ENCODE peak calls at places on chromosome 10, in nine cellular contexts. M is substantia nigra; L is COR-L47; H is KBM-7; C is RCC 7860; O is astrocyte of the spinal cord; R is CD4-positive, alpha-beta memory T cell; U is GM12864; N is foreskin keratinocyte. D is an unnamed sample.

GRCh38 chr10:132538031-132538789 is 623 bp downstream of the INPP5A start:
- DNase-seq in R (no peak), U (no peak), O (no peak), L (no peak), C (no peak), H (no peak), N (no peak), M (no peak), D (no peak)

GRCh38 chr10:3926675-3927525 is 141.9 kb upstream of the KLF6 start:
- DNase-seq in U (no peak), H (peak), R (no peak), O (no peak), C (peak), M (no peak), L (no peak), N (no peak), D (no peak)

GRCh38 chr10:58701398-58702135 is 188.9 kb downstream of the BICC1 start:
- DNase-seq in H (no peak), C (no peak), R (no peak), U (no peak), N (peak), O (peak), M (no peak), L (no peak), D (no peak)

GRCh38 chr10:5960070-5960972 is 17.0 kb downstream of the IL15RA start:
- DNase-seq in U (no peak), N (no peak), O (peak), H (no peak), C (no peak), L (no peak), M (no peak), R (no peak), D (no peak)

GRCh38 chr10:111086602-111087001 is 9.8 kb downstream of the ADRA2A start:
- DNase-seq in L (no peak), N (no peak), R (no peak), M (no peak), C (no peak), H (peak), O (no peak), U (no peak), D (no peak)

GRCh38 chr10:52351911-52352310 is 37.8 kb downstream of the DKK1 start:
- DNase-seq in R (no peak), C (no peak), H (no peak), U (no peak), M (no peak), L (no peak), N (no peak), O (no peak), D (no peak)

GRCh38 chr10:119542990-119543813 is 683 bp upstream of the RGS10 start:
- DNase-seq in M (no peak), C (no peak), L (no peak), R (peak), U (no peak), H (peak), O (peak), N (no peak), D (peak)

GRCh38 chr10:116109481-116109880 is 163.5 kb downstream of the GFRA1 start:
- DNase-seq in L (no peak), M (no peak), U (no peak), C (no peak), N (no peak), R (no peak), H (no peak), O (no peak), D (no peak)

GRCh38 chr10:124677291-124677690 is 66.9 kb downstream of the FAM53B start:
- DNase-seq in N (no peak), O (no peak), M (no peak), C (no peak), U (no peak), H (no peak), R (no peak), L (no peak), D (no peak)

GRCh38 chr10:15084502-15084922 is 4.1 kb downstream of the ACBD7 start:
- DNase-seq in M (no peak), R (peak), L (peak), H (no peak), C (peak), N (peak), O (peak), U (no peak), D (peak)

GRCh38 chr10:126161691-126162090 is 226.6 kb downstream of the ADAM12 start:
- DNase-seq in O (no peak), L (no peak), H (no peak), U (no peak), R (no peak), C (no peak), M (no peak), N (no peak), D (no peak)

GRCh38 chr10:97553575-97554100 is 18.9 kb upstream of the ANKRD2 start:
- DNase-seq in M (peak), L (no peak), O (peak), C (no peak), H (peak), R (peak), N (no peak), U (no peak), D (peak)

GRCh38 chr10:14436233-14436632 is 105.5 kb upstream of the FRMD4A start:
- DNase-seq in M (no peak), L (no peak), O (no peak), H (no peak), N (no peak), R (no peak), U (no peak), C (no peak), D (no peak)

GRCh38 chr10:110498982-110499795 is 1.5 kb downstream of the DUSP5 start:
- DNase-seq in O (peak), R (peak), H (peak), N (no peak), M (no peak), L (no peak), C (peak), U (no peak), D (no peak)

GRCh38 chr10:22854935-22855421 is 72.9 kb upstream of the ARMC3 start:
- DNase-seq in H (no peak), L (no peak), C (no peak), U (no peak), O (no peak), M (no peak), R (no peak), N (no peak), D (no peak)

GRCh38 chr10:100713859-100714565 is 31.4 kb upstream of the PAX2 start:
- DNase-seq in L (no peak), U (no peak), C (no peak), R (no peak), N (no peak), M (no peak), O (no peak), H (no peak), D (no peak)

GRCh38 chr10:43262043-43262901 is 4.6 kb downstream of the RASGEF1A start:
- DNase-seq in H (no peak), R (no peak), U (no peak), C (no peak), O (no peak), N (no peak), M (no peak), L (peak), D (no peak)

GRCh38 chr10:10313099-10313875 is 704.4 kb upstream of the CELF2 start:
- DNase-seq in N (no peak), M (no peak), U (no peak), C (no peak), L (no peak), O (peak), R (no peak), H (no peak), D (no peak)

GRCh38 chr10:114761205-114762193 is 60.1 kb upstream of the FHIP2A start:
- DNase-seq in R (no peak), L (no peak), O (no peak), C (no peak), N (no peak), M (no peak), H (no peak), U (no peak), D (no peak)

GRCh38 chr10:18689498-18689897 is 30.3 kb downstream of the ARL5B start:
- DNase-seq in C (peak), O (peak), N (no peak), R (no peak), H (peak), U (no peak), M (no peak), L (no peak), D (no peak)

GRCh38 chr10:34666008-34666700 is 148.9 kb downstream of the PARD3 start:
- DNase-seq in C (peak), N (peak), M (no peak), R (no peak), U (peak), H (peak), L (no peak), O (peak), D (no peak)

GRCh38 chr10:21675157-21675796 is 141.2 kb downstream of the MLLT10 start:
- DNase-seq in L (no peak), N (no peak), M (no peak), U (no peak), O (peak), H (peak), R (peak), C (no peak), D (no peak)

GRCh38 chr10:132407846-132408278 is 10.9 kb downstream of the PWWP2B start:
- DNase-seq in C (no peak), R (no peak), U (no peak), O (peak), N (peak), M (no peak), H (no peak), L (peak), D (no peak)

GRCh38 chr10:3996697-3997096 is 211.7 kb upstream of the KLF6 start:
- DNase-seq in H (no peak), M (no peak), C (no peak), U (no peak), O (no peak), L (no peak), N (no peak), R (no peak), D (no peak)

GRCh38 chr10:103850572-103850895 is 4.8 kb downstream of the SH3PXD2A start:
- DNase-seq in N (no peak), R (no peak), U (no peak), H (no peak), O (no peak), M (no peak), C (no peak), L (no peak), D (no peak)